ENCODE peak calls at places on chromosomes 3 and 15, in five cellular contexts. W is AG10803; C is CD8-positive, alpha-beta T cell; G is cardiac fibroblast; F is Panc1. E is an unnamed sample.

GRCh38 chr3:174955513-174956001 is 96.4 kb downstream of the NAALADL2 start:
- DNase-seq in W (peak), C (no peak), G (peak), F (no peak), E (no peak)

GRCh38 chr3:146156060-146156459 is 4.9 kb downstream of the PLOD2 start:
- DNase-seq in W (peak), C (no peak), G (no peak), F (no peak), E (no peak)

GRCh38 chr3:48286308-48286707 is 45.4 kb downstream of the ZNF589 start:
- DNase-seq in W (no peak), C (no peak), G (no peak), F (no peak), E (no peak)

GRCh38 chr3:52237006-52237658 is 1.8 kb downstream of the TWF2 start:
- DNase-seq in W (no peak), C (no peak), G (no peak), F (no peak), E (no peak)

GRCh38 chr3:25229584-25229983 is 198.5 kb upstream of the RARB start:
- DNase-seq in W (no peak), C (no peak), G (no peak), F (no peak), E (no peak)

GRCh38 chr15:58731756-58732535 is 17.6 kb downstream of the ADAM10 start:
- DNase-seq in W (peak), C (no peak), G (peak), F (no peak), E (no peak)

GRCh38 chr3:42071720-42072582 is 19.2 kb upstream of the TRAK1 start:
- DNase-seq in W (peak), C (no peak), G (peak), F (no peak), E (peak)

GRCh38 chr3:72082121-72082715 is 297.3 kb upstream of the PROK2 start:
- DNase-seq in W (peak), C (no peak), G (peak), F (no peak), E (no peak)

GRCh38 chr15:57017024-57017423 is 98.6 kb downstream of the TCF12 start:
- DNase-seq in W (no peak), C (no peak), G (peak), F (no peak), E (no peak)

GRCh38 chr3:99895706-99896441 is 78.2 kb downstream of the CMSS1 start:
- DNase-seq in W (peak), C (no peak), G (peak), F (peak), E (no peak)

GRCh38 chr3:122520861-122521260 is 6.1 kb upstream of the KPNA1 start:
- DNase-seq in W (no peak), C (no peak), G (no peak), F (no peak), E (no peak)

GRCh38 chr15:69081310-69082004 is 67.0 kb downstream of the NOX5 start:
- DNase-seq in W (peak), C (no peak), G (peak), F (no peak), E (no peak)

GRCh38 chr3:194434503-194434902 is 35.4 kb upstream of the GP5 start:
- DNase-seq in W (no peak), C (no peak), G (no peak), F (no peak), E (no peak)

GRCh38 chr15:94404733-94405283 is 173.4 kb downstream of the MCTP2 start:
- DNase-seq in W (no peak), C (no peak), G (no peak), F (no peak), E (no peak)

GRCh38 chr3:72137865-72138861 is 353.2 kb upstream of the PROK2 start:
- DNase-seq in W (no peak), C (no peak), G (no peak), F (no peak), E (no peak)

GRCh38 chr15:68228971-68229385 is 550 bp downstream of the CLN6 start:
- DNase-seq in W (no peak), C (no peak), G (peak), F (no peak), E (no peak)

GRCh38 chr3:23203651-23204111 is 554 bp downstream of the UBE2E2 start:
- DNase-seq in W (peak), C (no peak), G (no peak), F (no peak), E (no peak)

GRCh38 chr3:158420654-158421396 is 150.2 kb upstream of the MLF1 start:
- DNase-seq in W (peak), C (no peak), G (peak), F (no peak), E (no peak)

GRCh38 chr3:26438981-26439884 is 183.3 kb upstream of the LRRC3B start:
- DNase-seq in W (no peak), C (no peak), G (no peak), F (no peak), E (no peak)

DNA sequence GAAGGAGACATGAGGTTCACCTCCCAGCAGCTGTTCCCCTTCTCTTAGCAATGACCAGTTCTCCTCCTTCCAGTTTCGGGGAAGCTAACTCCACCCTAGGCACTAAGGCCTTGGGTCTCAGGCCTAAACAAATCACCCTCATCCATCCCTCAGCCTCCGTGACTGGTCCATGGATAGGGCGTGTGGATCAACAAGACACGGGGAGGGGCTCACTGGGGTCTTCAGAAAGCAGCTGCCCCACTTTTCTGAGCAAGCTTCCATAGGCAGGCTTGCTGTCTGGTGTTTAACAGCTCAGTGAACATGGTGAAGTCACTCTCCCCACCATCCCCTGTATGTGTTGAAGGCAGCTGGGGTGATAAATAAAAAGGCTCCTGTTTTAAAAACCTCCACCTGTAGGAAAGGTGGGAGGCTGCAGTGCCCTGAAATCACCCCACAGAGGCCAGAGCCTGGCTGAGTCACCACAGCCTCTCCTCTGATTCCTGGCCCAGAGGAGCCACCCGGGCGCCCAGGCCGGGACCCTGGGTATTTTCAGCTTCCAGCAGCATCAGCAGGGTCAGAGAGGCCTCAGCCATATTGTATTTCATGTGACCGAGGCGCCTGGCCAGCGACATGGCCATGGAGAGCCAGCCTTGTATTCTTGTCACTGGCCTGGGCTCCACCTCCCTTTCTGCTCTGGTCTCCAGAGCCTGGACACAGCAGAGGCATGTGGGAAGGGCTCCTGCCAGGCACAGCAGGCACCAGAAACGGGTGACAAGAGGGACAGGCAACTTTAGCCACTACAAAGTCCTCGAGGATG is 60.3 kb upstream of the HERC1 start:
- DNase-seq in W (no peak), C (no peak), G (no peak), F (no peak), E (no peak)
- TF ChIP-seq CTCF in W (no peak), C (no peak), G (no peak), F (no peak), E (no peak)

GRCh38 chr15:75452968-75453702 is 1.6 kb upstream of the SIN3A start:
- DNase-seq in W (peak), C (peak), G (peak), F (no peak), E (no peak)
- TF ChIP-seq CTCF in W (no peak), C (no peak), G (no peak), F (no peak), E (peak)

DNA sequence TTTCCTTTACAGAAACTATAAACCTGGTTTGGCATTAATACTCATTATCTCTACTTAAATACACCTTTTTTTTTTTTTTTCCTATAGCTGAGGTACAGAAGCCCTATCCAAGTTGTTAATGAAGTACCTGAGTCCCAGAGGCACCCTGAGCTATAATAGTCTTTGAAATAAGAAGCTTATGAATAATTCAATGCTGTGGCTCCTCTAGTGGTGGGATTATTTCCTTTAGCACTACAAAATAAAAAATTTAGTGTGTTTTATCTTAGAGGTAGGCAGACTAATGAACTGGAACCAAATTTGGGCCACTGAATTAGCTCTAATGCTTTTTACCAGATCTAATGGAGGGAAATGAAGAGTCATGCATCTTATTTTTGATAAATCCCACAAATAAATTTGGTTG is 611.9 kb downstream of the EDEM1 start:
- DNase-seq in W (no peak), C (no peak), G (no peak), F (no peak), E (no peak)
- TF ChIP-seq CTCF in W (no peak), C (no peak), G (no peak), F (no peak), E (no peak)

GRCh38 chr3:183486472-183486871 is 58.1 kb upstream of the MCF2L2 start:
- DNase-seq in W (no peak), C (no peak), G (no peak), F (no peak), E (no peak)
- TF ChIP-seq CTCF in W (no peak), C (no peak), G (no peak), F (no peak), E (no peak)

GRCh38 chr3:142846779-142847577 is 41.9 kb downstream of the PCOLCE2 start:
- DNase-seq in W (no peak), C (no peak), G (no peak), F (no peak), E (no peak)

GRCh38 chr3:142849148-142849547 is 39.7 kb downstream of the PCOLCE2 start:
- DNase-seq in W (no peak), C (no peak), G (no peak), F (no peak), E (no peak)

DNA sequence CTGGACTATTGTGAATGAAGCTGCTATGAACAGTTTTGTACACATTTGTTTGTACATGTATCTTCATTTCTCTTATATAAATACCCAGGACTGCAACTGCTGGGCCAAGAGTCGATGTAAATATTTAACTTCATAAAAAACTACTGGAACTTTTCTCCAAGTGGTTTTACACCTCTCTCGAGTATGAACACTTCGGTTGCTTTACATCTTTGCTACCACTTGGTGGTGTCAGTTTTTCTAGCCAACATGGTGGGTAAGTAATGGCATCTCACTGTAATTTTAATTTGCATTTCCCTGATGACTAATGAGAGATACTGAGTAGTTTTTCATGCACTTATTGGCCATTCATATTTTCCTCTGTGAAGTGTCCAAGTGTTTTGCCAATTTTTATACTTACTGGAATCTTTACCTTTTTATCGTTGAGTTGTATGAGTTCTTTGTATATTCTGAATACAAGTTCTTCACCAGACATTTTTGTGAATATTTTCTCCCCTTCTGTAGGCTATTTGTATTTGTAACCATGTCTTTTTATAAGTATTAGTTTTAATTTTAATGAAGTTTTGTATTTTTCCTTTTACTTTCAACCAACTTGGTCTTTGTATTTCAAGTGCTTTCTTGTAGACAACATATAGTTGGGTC is 44.4 kb downstream of the PCOLCE2 start:
- DNase-seq in W (peak), C (no peak), G (peak), F (no peak), E (no peak)
- TF ChIP-seq CTCF in W (peak), C (no peak), G (peak), F (peak), E (peak)

DNA sequence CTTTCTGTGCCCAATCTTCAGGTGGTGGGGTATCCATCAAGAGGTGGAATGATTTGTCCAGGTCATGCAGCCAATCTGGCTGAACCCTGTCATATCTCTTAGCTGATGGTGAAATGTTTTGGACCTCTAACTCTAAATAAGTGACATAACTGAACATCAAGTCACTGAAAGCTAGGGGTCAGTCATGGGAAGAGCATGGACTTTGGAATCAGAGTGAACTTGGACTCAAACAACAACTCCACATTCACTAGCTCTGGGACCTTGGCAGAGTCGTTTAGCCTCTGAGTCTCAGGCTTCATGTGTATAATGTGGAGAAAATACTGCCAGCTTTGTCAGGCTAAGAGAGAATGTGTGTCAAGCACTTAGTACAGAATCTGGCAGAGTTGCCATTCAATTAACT is 557.8 kb upstream of the CFAP20DC start:
- DNase-seq in W (peak), C (no peak), G (peak), F (no peak), E (no peak)
- TF ChIP-seq CTCF in W (peak), C (no peak), G (no peak), F (no peak), E (no peak)